ENCODE peak calls at places on chromosomes 16 and 17, in eight cellular contexts. Y is CD4-positive, alpha-beta T cell; X is A549; Q is endothelial cell of umbilical vein; S is testis; M is foreskin keratinocyte; N is brain microvascular endothelial cell; R is MM.1S. V is an unnamed sample.

GRCh38 chr17:15269087-15269486 is 4.0 kb upstream of the PMP22 start:
- DNase-seq in Y (no peak), X (no peak), Q (no peak), S (no peak), M (no peak), N (no peak), R (no peak), V (no peak)

GRCh38 chr17:56594528-56595418 is 1.3 kb downstream of the NOG start:
- DNase-seq in Y (peak; percentile 26), X (peak; percentile 52), Q (peak; percentile 19), S (no peak), M (peak; percentile 61), N (no peak), R (peak; percentile 50), V (no peak)

GRCh38 chr16:59324462-59324861 is 590.3 kb upstream of the GOT2 start:
- DNase-seq in Y (no peak), X (peak; percentile 80), Q (peak; percentile 18), S (no peak), M (peak; percentile 8), N (no peak), R (no peak), V (no peak)

GRCh38 chr17:56902350-56902749 is 11.5 kb downstream of the TRIM25 start:
- DNase-seq in Y (no peak), X (peak; percentile 69), Q (peak; percentile 64), S (no peak), M (peak; percentile 73), N (no peak), R (no peak), V (no peak)

GRCh38 chr16:78593352-78593751 is 493.9 kb downstream of the WWOX start:
- DNase-seq in Y (no peak), X (no peak), Q (no peak), S (no peak), M (no peak), N (no peak), R (no peak), V (no peak)

GRCh38 chr16:2365397-2365796 is 24.9 kb upstream of the ABCA3 start:
- DNase-seq in Y (no peak), X (no peak), Q (no peak), S (no peak), M (no peak), N (no peak), R (no peak), V (no peak)

GRCh38 chr17:40325156-40326013 is 16.4 kb downstream of the RARA start:
- DNase-seq in Y (no peak), X (no peak), Q (no peak), S (no peak), M (no peak), N (no peak), R (peak; percentile 59), V (no peak)

GRCh38 chr17:61219460-61219859 is 180.2 kb upstream of the TBX2 start:
- DNase-seq in Y (no peak), X (no peak), Q (no peak), S (no peak), M (no peak), N (no peak), R (no peak), V (no peak)

GRCh38 chr17:17109896-17110295 is 67.6 kb downstream of the MPRIP start:
- DNase-seq in Y (peak; percentile 36), X (peak; percentile 62), Q (no peak), S (no peak), M (peak; percentile 22), N (no peak), R (no peak), V (no peak)
- H3K27ac ChIP-seq in Y (no peak overlapping the region), X (no peak overlapping the region), Q (no peak overlapping the region), S (no peak overlapping the region), M (no peak overlapping the region), N (no peak overlapping the region), R (no peak overlapping the region), V (peak overlapping the region; percentile 74)

GRCh38 chr16:12145918-12146317 is 169.4 kb downstream of the SNX29 start:
- DNase-seq in Y (no peak), X (no peak), Q (no peak), S (no peak), M (no peak), N (no peak), R (no peak), V (no peak)

GRCh38 chr16:12144355-12144754 is 167.8 kb downstream of the SNX29 start:
- DNase-seq in Y (no peak), X (no peak), Q (no peak), S (no peak), M (no peak), N (no peak), R (no peak), V (no peak)

GRCh38 chr16:12149971-12150370 is 173.4 kb downstream of the SNX29 start:
- DNase-seq in Y (no peak), X (no peak), Q (no peak), S (no peak), M (no peak), N (no peak), R (no peak), V (no peak)

GRCh38 chr16:12147681-12148479 is 171.3 kb downstream of the SNX29 start:
- DNase-seq in Y (no peak), X (no peak), Q (no peak), S (no peak), M (no peak), N (no peak), R (no peak), V (no peak)

DNA sequence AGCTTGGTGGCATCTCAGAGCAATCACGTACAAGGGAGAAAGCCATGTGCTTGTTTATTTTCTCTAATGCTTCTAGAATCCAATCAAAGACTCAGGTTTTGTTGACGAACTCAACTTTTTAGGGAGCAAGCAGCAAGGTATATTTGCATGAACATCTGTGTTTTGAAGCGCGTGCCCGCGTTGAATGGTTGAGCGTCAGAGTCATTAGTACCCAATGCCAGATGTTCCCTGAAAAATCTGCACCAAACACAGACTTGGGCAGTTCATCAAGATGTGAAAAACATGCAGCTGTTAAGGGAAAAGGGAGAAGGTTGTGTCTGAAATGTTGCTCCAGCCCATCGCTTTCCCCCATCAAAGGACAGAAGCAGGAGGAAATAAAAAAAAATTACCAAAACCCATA is 170.4 kb downstream of the SNX29 start:
- DNase-seq in Y (no peak), X (no peak), Q (no peak), S (no peak), M (no peak), N (no peak), R (no peak), V (no peak)
- H3K27ac ChIP-seq in Y (no peak overlapping the region), X (no peak overlapping the region), Q (no peak overlapping the region), S (no peak overlapping the region), M (no peak overlapping the region), N (no peak overlapping the region), R (no peak overlapping the region), V (no peak overlapping the region)

DNA sequence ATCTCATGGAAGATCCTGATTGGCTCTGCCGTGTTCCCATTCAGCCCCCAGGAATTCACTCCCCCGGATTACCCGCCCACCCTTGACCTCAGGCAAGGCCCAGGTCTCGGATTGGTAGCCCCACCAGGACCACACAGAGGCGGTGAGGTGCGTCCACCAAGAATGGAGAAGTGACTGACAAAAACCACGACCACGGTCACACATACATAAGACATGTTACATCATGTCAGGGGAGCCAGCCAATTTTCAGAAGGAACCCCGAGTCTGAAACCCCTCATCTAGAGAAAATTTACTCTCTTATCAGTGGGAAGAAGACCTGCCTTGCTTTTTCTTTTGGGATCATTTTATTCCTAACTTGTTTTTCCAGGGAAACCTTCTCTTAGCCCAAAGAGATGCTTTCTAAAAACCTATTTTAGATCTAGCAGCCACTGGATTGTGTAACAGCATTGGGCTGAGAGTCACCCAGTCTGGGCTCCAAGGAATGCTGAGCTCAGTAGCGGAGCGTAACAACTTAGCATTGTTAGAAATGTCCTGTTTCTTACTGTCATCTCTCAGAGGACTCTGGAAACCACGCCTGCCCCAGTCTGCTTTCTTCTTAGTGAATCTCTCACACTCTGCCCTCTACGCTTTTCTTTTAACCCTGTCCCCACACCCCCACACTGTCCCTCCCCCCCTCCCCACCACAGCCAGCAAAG is 164.1 kb downstream of the CMIP start:
- DNase-seq in Y (no peak), X (no peak), Q (no peak), S (no peak), M (no peak), N (peak; percentile 71), R (no peak), V (no peak)
- H3K27ac ChIP-seq in Y (no peak overlapping the region), X (peak overlapping the region; percentile 70), Q (no peak overlapping the region), S (no peak overlapping the region), M (no peak overlapping the region), N (peak overlapping the region; percentile 33), R (no peak overlapping the region), V (no peak overlapping the region)

GRCh38 chr16:4747906-4748681 is 13.8 kb downstream of the DNAAF8 start:
- DNase-seq in Y (no peak), X (no peak), Q (no peak), S (no peak), M (no peak), N (no peak), R (peak; percentile 77), V (no peak)

GRCh38 chr16:4746215-4746614 is 11.9 kb downstream of the DNAAF8 start:
- DNase-seq in Y (no peak), X (no peak), Q (no peak), S (no peak), M (no peak), N (no peak), R (no peak), V (no peak)

GRCh38 chr16:4746991-4747574 is 12.7 kb downstream of the DNAAF8 start:
- DNase-seq in Y (no peak), X (no peak), Q (no peak), S (peak; percentile 52), M (no peak), N (no peak), R (no peak), V (peak; percentile 21)

GRCh38 chr16:4743217-4743897 is 9.0 kb downstream of the DNAAF8 start:
- DNase-seq in Y (no peak), X (no peak), Q (no peak), S (no peak), M (peak; percentile 43), N (no peak), R (no peak), V (no peak)

DNA sequence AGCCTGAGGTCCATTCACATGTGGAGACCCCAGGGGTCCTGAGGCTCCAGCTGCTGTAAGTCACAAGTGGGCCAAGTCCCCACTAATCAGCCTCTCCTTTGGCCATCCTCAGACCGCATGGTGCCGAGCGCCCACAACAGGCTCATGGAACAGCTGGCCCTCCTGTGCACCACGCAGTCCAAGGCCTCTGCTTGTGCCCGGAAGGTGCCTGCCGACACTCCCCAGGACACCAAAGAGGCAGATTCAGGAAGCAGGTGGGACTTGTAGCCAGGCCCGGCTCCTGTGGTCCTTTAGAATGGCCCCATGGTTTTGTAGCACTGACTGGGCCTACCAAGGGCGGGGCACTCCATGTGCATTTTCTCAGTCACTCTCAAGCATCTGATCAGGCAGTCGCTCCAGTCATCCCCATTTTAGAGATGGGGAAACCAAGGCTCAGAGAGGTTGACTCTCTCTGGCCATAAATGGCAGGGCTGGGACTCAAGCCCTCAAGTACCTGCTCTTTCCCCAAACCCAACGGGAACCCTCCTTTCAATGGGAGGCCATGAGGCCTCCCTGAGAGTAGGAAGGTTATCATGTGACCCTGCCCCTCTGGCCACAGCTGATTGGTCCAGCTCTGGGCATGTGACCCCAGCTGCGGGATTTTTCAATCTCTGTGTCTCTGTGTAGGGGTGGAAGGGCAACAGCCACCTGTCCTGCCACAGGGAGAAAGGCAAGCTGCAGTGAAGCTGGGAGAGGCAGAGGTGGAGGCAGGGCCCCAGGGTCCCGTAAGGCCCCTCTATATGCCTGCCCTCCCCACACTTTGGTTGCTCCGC is 10.6 kb downstream of the DNAAF8 start:
- DNase-seq in Y (no peak), X (no peak), Q (no peak), S (no peak), M (no peak), N (no peak), R (no peak), V (no peak)
- H3K27ac ChIP-seq in Y (no peak overlapping the region), X (no peak overlapping the region), Q (no peak overlapping the region), S (no peak overlapping the region), M (no peak overlapping the region), N (no peak overlapping the region), R (no peak overlapping the region), V (no peak overlapping the region)

GRCh38 chr16:5041604-5042133 is 7.9 kb upstream of the NAGPA start:
- DNase-seq in Y (no peak), X (no peak), Q (no peak), S (no peak), M (peak; percentile 81), N (peak; percentile 44), R (peak; percentile 90), V (no peak)
- H3K27ac ChIP-seq in Y (no peak overlapping the region), X (no peak overlapping the region), Q (no peak overlapping the region), S (no peak overlapping the region), M (no peak overlapping the region), N (no peak overlapping the region), R (peak overlapping the region; percentile 29), V (no peak overlapping the region)